ENCODE peak calls at places on chromosomes 13 and 19, in six cellular contexts. One of them, this sample, is unnamed.

GRCh38 chr19:6056801-6057650 is 53.3 kb downstream of the RFX2 start:
- DNase-seq in AG04450: peak; percentile 65
- DNase-seq in endothelial cell: peak; percentile 30
- DNase-seq in fibroblast of lung: peak; percentile 92
- DNase-seq in cardiac fibroblast: peak; percentile 97
- DNase-seq in nephron progenitor cell: no peak
- DNase-seq in this sample: no peak

GRCh38 chr19:38975214-38975860 is at the start of gene FBXO17:
- DNase-seq in fibroblast of lung: peak; percentile 66
- DNase-seq in AG04450: no peak
- DNase-seq in cardiac fibroblast: peak; percentile 67
- DNase-seq in endothelial cell: peak; percentile 47
- DNase-seq in nephron progenitor cell: peak; percentile 74
- DNase-seq in this sample: peak; percentile 38

GRCh38 chr19:19106061-19106551 is 32.2 kb downstream of the TMEM161A start:
- DNase-seq in fibroblast of lung: peak; percentile 14
- DNase-seq in endothelial cell: peak; percentile 23
- DNase-seq in cardiac fibroblast: peak; percentile 32
- DNase-seq in nephron progenitor cell: peak; percentile 72
- DNase-seq in AG04450: no peak
- DNase-seq in this sample: no peak

GRCh38 chr19:34306824-34307223 is 52.5 kb downstream of the GARRE1 start:
- DNase-seq in AG04450: no peak
- DNase-seq in nephron progenitor cell: no peak
- DNase-seq in endothelial cell: no peak
- DNase-seq in fibroblast of lung: no peak
- DNase-seq in cardiac fibroblast: no peak
- DNase-seq in this sample: no peak

GRCh38 chr13:50892162-50892944 is 17.2 kb upstream of the RNASEH2B start:
- DNase-seq in cardiac fibroblast: no peak
- DNase-seq in fibroblast of lung: no peak
- DNase-seq in AG04450: no peak
- DNase-seq in endothelial cell: no peak
- DNase-seq in nephron progenitor cell: no peak
- DNase-seq in this sample: no peak

GRCh38 chr19:40674291-40674690 is 16.2 kb downstream of the NUMBL start:
- DNase-seq in cardiac fibroblast: peak; percentile 59
- DNase-seq in AG04450: no peak
- DNase-seq in nephron progenitor cell: no peak
- DNase-seq in fibroblast of lung: peak; percentile 60
- DNase-seq in endothelial cell: no peak
- DNase-seq in this sample: no peak

GRCh38 chr13:52954838-52955237 is 73.8 kb upstream of the OLFM4 start:
- DNase-seq in cardiac fibroblast: no peak
- DNase-seq in endothelial cell: no peak
- DNase-seq in nephron progenitor cell: no peak
- DNase-seq in fibroblast of lung: no peak
- DNase-seq in AG04450: no peak
- DNase-seq in this sample: no peak

GRCh38 chr13:101399365-101399764 is 16.9 kb downstream of the NALCN start:
- DNase-seq in nephron progenitor cell: no peak
- DNase-seq in cardiac fibroblast: no peak
- DNase-seq in fibroblast of lung: no peak
- DNase-seq in endothelial cell: no peak
- DNase-seq in AG04450: no peak
- DNase-seq in this sample: no peak

GRCh38 chr19:16867211-16867610 is 21.6 kb upstream of the F2RL3 start:
- DNase-seq in AG04450: no peak
- DNase-seq in fibroblast of lung: no peak
- DNase-seq in nephron progenitor cell: no peak
- DNase-seq in cardiac fibroblast: no peak
- DNase-seq in endothelial cell: no peak
- DNase-seq in this sample: no peak

GRCh38 chr13:113800576-113800926 is 41.5 kb downstream of the TMEM255B start:
- DNase-seq in endothelial cell: no peak
- DNase-seq in cardiac fibroblast: no peak
- DNase-seq in AG04450: no peak
- DNase-seq in nephron progenitor cell: no peak
- DNase-seq in fibroblast of lung: no peak
- DNase-seq in this sample: no peak

GRCh38 chr13:43229506-43229905 is 206.1 kb downstream of the DNAJC15 start:
- DNase-seq in endothelial cell: no peak
- DNase-seq in AG04450: peak; percentile 43
- DNase-seq in cardiac fibroblast: peak; percentile 64
- DNase-seq in nephron progenitor cell: no peak
- DNase-seq in fibroblast of lung: peak; percentile 84
- DNase-seq in this sample: no peak

GRCh38 chr13:36850790-36851438 is 31.9 kb downstream of the RFXAP start:
- DNase-seq in nephron progenitor cell: peak; percentile 14
- DNase-seq in fibroblast of lung: no peak
- DNase-seq in cardiac fibroblast: no peak
- DNase-seq in AG04450: no peak
- DNase-seq in endothelial cell: peak; percentile 53
- DNase-seq in this sample: no peak

GRCh38 chr19:54653181-54653809 is 9.5 kb upstream of the LILRB4 start:
- DNase-seq in endothelial cell: no peak
- DNase-seq in AG04450: no peak
- DNase-seq in nephron progenitor cell: no peak
- DNase-seq in fibroblast of lung: peak; percentile 19
- DNase-seq in cardiac fibroblast: peak; percentile 42
- DNase-seq in this sample: peak; percentile 64

GRCh38 chr19:43759515-43759914 is 4.8 kb upstream of the SMG9 start:
- DNase-seq in AG04450: no peak
- DNase-seq in fibroblast of lung: peak; percentile 49
- DNase-seq in nephron progenitor cell: no peak
- DNase-seq in endothelial cell: no peak
- DNase-seq in cardiac fibroblast: peak; percentile 43
- DNase-seq in this sample: no peak

GRCh38 chr19:36151144-36152051 is 849 bp downstream of the COX7A1 start:
- DNase-seq in cardiac fibroblast: peak; percentile 34
- DNase-seq in AG04450: no peak
- DNase-seq in nephron progenitor cell: no peak
- DNase-seq in endothelial cell: peak; percentile 22
- DNase-seq in fibroblast of lung: peak; percentile 11
- DNase-seq in this sample: peak; percentile 39

GRCh38 chr13:109670776-109671175 is 115.6 kb downstream of the IRS2 start:
- DNase-seq in fibroblast of lung: no peak
- DNase-seq in AG04450: no peak
- DNase-seq in endothelial cell: no peak
- DNase-seq in cardiac fibroblast: no peak
- DNase-seq in nephron progenitor cell: no peak
- DNase-seq in this sample: no peak

GRCh38 chr13:109672545-109672944 is 113.8 kb downstream of the IRS2 start:
- DNase-seq in cardiac fibroblast: no peak
- DNase-seq in endothelial cell: no peak
- DNase-seq in fibroblast of lung: no peak
- DNase-seq in nephron progenitor cell: no peak
- DNase-seq in AG04450: no peak
- DNase-seq in this sample: no peak

GRCh38 chr13:109669956-109670355 is 116.4 kb downstream of the IRS2 start:
- DNase-seq in cardiac fibroblast: no peak
- DNase-seq in endothelial cell: no peak
- DNase-seq in fibroblast of lung: no peak
- DNase-seq in nephron progenitor cell: no peak
- DNase-seq in AG04450: no peak
- DNase-seq in this sample: no peak

GRCh38 chr13:109671919-109672318 is 114.5 kb downstream of the IRS2 start:
- DNase-seq in nephron progenitor cell: no peak
- DNase-seq in cardiac fibroblast: no peak
- DNase-seq in fibroblast of lung: no peak
- DNase-seq in AG04450: no peak
- DNase-seq in endothelial cell: no peak
- DNase-seq in this sample: no peak

DNA sequence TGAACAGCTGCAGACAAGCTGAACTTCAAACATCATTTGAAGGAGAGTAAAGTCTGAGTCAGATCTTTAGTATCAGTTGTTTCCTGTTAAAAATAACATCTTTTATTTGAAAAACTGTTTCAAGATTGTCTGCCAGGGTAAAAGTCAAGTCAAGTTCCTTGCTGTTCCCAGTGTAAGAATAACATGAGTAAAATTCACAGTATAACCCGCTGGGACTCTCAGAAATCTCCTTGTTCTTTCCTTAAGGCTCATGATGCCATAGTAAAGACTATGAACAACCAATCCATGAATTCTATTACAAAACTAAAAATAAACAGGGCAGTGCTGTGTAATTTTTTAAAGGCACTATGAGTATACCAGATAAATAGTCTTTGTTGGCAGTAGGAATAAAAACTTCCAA is 112.9 kb downstream of the IRS2 start:
- DNase-seq in endothelial cell: no peak
- DNase-seq in cardiac fibroblast: no peak
- DNase-seq in fibroblast of lung: no peak
- DNase-seq in nephron progenitor cell: no peak
- DNase-seq in AG04450: no peak
- DNase-seq in this sample: no peak
- TF ChIP-seq CTCF in endothelial cell: no peak
- TF ChIP-seq CTCF in cardiac fibroblast: no peak
- TF ChIP-seq CTCF in fibroblast of lung: no peak
- TF ChIP-seq CTCF in nephron progenitor cell: no peak
- TF ChIP-seq CTCF in AG04450: no peak
- TF ChIP-seq CTCF in this sample: no peak

DNA sequence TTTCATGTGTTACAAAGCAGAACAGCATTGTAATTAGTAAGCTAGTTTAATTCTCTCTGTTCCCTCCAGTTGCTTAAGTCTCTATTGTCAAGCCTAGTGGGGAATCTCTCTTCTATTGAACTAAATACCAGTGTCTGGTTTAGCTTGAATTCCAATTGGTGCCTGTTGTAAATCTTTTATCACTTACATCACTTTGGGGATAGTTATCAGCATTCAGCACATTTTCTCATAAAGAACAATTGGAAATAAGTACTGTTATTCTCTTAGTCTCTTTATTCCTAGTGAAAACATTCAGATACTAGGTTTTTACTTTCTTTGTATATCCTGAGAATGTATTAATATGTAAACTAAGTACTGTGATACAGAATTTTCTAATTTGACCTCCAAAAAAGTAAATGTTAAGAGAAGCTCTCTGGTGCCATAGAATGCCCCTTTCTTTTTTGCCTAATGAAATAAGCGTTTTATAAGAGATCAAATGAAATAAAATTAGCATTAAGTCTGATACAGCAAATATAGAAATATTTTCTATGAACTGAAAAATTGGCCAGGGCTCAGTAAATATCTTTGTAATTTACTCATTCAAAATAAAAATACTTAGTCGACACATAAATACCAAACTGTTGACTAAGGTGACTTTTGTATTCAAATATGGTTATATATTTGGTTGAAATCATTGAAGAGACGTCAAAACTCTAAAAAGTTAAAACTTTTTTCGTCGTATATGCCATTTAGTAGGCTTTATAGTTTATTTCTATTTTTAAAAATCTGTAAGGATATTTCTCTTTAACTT is 25.4 kb downstream of the IPO5 start:
- DNase-seq in AG04450: no peak
- DNase-seq in fibroblast of lung: peak; percentile 47
- DNase-seq in endothelial cell: no peak
- DNase-seq in cardiac fibroblast: peak; percentile 15
- DNase-seq in nephron progenitor cell: no peak
- DNase-seq in this sample: no peak
- TF ChIP-seq CTCF in AG04450: no peak
- TF ChIP-seq CTCF in fibroblast of lung: no peak
- TF ChIP-seq CTCF in endothelial cell: no peak
- TF ChIP-seq CTCF in cardiac fibroblast: no peak
- TF ChIP-seq CTCF in nephron progenitor cell: no peak
- TF ChIP-seq CTCF in this sample: no peak

DNA sequence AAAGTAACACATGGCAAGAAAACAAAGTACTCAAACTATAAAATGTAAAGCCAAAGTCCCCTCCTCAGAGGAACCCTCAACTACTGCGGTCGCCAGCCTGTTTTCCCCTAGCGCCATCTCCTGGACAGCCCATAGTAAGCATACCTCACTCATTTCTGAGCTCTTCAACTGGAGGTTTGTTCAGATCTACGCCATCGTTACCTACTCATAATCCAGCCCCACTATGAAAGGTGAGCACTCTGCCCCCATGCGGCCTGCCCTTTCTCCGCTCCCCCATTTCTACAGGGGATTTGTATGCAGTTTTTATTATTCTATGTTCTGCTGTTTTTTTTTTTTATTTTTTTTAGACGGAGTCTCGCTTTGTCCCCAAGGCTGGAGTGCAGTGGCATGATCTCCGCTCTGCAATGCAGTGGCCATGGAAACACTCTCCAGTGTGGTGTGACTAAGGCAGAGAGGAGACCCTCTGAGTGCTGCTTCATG is 26.2 kb downstream of the OPA3 start:
- DNase-seq in AG04450: no peak
- DNase-seq in endothelial cell: peak; percentile 74
- DNase-seq in nephron progenitor cell: peak; percentile 60
- DNase-seq in cardiac fibroblast: peak; percentile 57
- DNase-seq in fibroblast of lung: peak; percentile 50
- DNase-seq in this sample: peak; percentile 86
- TF ChIP-seq CTCF in AG04450: peak; percentile 65
- TF ChIP-seq CTCF in endothelial cell: peak; percentile 44
- TF ChIP-seq CTCF in nephron progenitor cell: peak; percentile 66
- TF ChIP-seq CTCF in cardiac fibroblast: peak; percentile 77
- TF ChIP-seq CTCF in fibroblast of lung: peak; percentile 59
- TF ChIP-seq CTCF in this sample: peak; percentile 82

DNA sequence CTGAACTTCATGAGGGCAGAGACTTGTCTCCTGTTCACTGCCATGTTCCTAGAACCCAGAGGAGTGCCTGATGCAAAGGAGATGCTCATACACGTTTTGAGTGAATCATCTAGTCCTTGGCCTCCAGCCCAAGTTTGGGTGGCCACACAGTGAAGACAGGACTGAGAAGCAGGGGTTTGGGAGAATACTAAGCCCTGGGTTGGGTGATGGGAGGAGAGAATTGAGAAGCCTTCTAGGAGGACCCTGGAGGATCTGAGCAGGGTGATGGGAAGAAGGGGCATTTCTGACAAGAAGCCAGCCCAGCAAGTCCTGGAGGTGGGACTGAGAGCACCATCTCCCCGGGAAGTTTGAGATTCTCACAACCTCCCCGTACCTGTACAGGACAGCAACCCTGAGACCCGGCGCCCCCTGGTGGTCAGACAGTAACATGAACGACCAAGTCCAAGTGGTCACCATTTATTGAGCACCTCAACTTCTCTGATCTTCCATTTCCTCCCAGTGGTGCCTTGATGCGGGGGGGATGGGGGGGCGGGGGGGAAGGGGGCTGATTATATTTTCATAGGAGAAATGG is 11.0 kb downstream of the CTU1 start:
- DNase-seq in AG04450: no peak
- DNase-seq in endothelial cell: peak; percentile 72
- DNase-seq in cardiac fibroblast: peak; percentile 66
- DNase-seq in fibroblast of lung: peak; percentile 51
- DNase-seq in nephron progenitor cell: peak; percentile 87
- DNase-seq in this sample: peak; percentile 90
- TF ChIP-seq CTCF in AG04450: peak; percentile 67
- TF ChIP-seq CTCF in endothelial cell: peak; percentile 64
- TF ChIP-seq CTCF in cardiac fibroblast: peak; percentile 67
- TF ChIP-seq CTCF in fibroblast of lung: peak; percentile 41
- TF ChIP-seq CTCF in nephron progenitor cell: peak; percentile 48
- TF ChIP-seq CTCF in this sample: peak; percentile 90

This sample was measured in GM13977.